ENCODE peak calls at places on chromosomes 7 and 10, in six cellular contexts. K, Z, Q, A, Y and G are unnamed samples.

GRCh38 chr7:116214921-116215320 is 4.6 kb downstream of the TES start:
- DNase-seq in K (no peak), Z (no peak), Q (no peak), A (no peak), Y (no peak), G (no peak)

GRCh38 chr10:103707956-103708626 is 147.3 kb downstream of the SH3PXD2A start:
- DNase-seq in K (peak; percentile 25), Z (peak; percentile 37), Q (no peak), A (no peak), Y (no peak), G (no peak)

GRCh38 chr10:119782981-119783664 is 57.3 kb downstream of the INPP5F start:
- DNase-seq in K (no peak), Z (no peak), Q (no peak), A (no peak), Y (no peak), G (no peak)

GRCh38 chr7:41977165-41977651 is 259.8 kb downstream of the GLI3 start:
- DNase-seq in K (no peak), Z (no peak), Q (peak; percentile 30), A (peak; percentile 59), Y (peak; percentile 16), G (no peak)

GRCh38 chr7:159237022-159237421 is 92.4 kb upstream of the VIPR2 start:
- DNase-seq in K (no peak), Z (no peak), Q (no peak), A (no peak), Y (no peak), G (no peak)

GRCh38 chr10:77236700-77237099 is 400.9 kb downstream of the KCNMA1 start:
- DNase-seq in K (no peak), Z (no peak), Q (no peak), A (no peak), Y (no peak), G (no peak)

GRCh38 chr7:156604311-156604710 is 36.3 kb upstream of the RNF32 start:
- DNase-seq in K (no peak), Z (no peak), Q (no peak), A (peak; percentile 66), Y (no peak), G (no peak)

GRCh38 chr10:69407621-69408301 is 9.0 kb downstream of the TACR2 start:
- DNase-seq in K (peak; percentile 48), Z (peak; percentile 65), Q (no peak), A (peak; percentile 76), Y (peak; percentile 27), G (no peak)

GRCh38 chr10:90413196-90413595 is 444.6 kb downstream of the HTR7 start:
- DNase-seq in K (no peak), Z (no peak), Q (no peak), A (no peak), Y (no peak), G (no peak)

GRCh38 chr10:21398549-21399345 is 126.7 kb downstream of the SKIDA1 start:
- DNase-seq in K (no peak), Z (no peak), Q (no peak), A (no peak), Y (no peak), G (no peak)

GRCh38 chr10:110398419-110399162 is 93.9 kb upstream of the SMNDC1 start:
- DNase-seq in K (no peak), Z (no peak), Q (no peak), A (peak; percentile 48), Y (no peak), G (peak; percentile 95)

GRCh38 chr10:112696587-112696986 is 249.6 kb downstream of the VTI1A start:
- DNase-seq in K (no peak), Z (no peak), Q (no peak), A (no peak), Y (no peak), G (no peak)

GRCh38 chr10:16788125-16788524 is 29.1 kb downstream of the RSU1 start:
- DNase-seq in K (no peak), Z (no peak), Q (no peak), A (no peak), Y (no peak), G (no peak)